ENCODE peak calls at places on chromosomes 11 and 22, in six cellular contexts. Q, M, X, G, D and I are unnamed samples.

GRCh38 chr11:72641900-72642814 is 32.1 kb downstream of the PDE2A start:
- DNase-seq in Q (no peak), M (peak; percentile 40), X (no peak), G (peak; percentile 71), D (no peak), I (no peak)

GRCh38 chr11:69636512-69636866 is 4.5 kb upstream of the CCND1 start:
- DNase-seq in Q (peak; percentile 92), M (peak; percentile 74), X (no peak), G (peak; percentile 86), D (peak; percentile 85), I (no peak)

GRCh38 chr11:9748361-9748970 is 84.6 kb downstream of the SWAP70 start:
- DNase-seq in Q (peak; percentile 89), M (peak; percentile 43), X (peak; percentile 54), G (peak; percentile 75), D (no peak), I (no peak)

GRCh38 chr11:70032470-70032795 is 45.7 kb upstream of the ANO1 start:
- DNase-seq in Q (no peak), M (no peak), X (no peak), G (no peak), D (no peak), I (no peak)

GRCh38 chr11:111422494-111423249 is 43.6 kb upstream of the POU2AF1 start:
- DNase-seq in Q (peak; percentile 6), M (peak; percentile 78), X (no peak), G (peak; percentile 83), D (no peak), I (no peak)

GRCh38 chr11:72075109-72075508 is 5.2 kb downstream of the NUMA1 start:
- DNase-seq in Q (no peak), M (no peak), X (no peak), G (no peak), D (no peak), I (no peak)

GRCh38 chr22:23534851-23535717 is 45.0 kb downstream of the IGLL1 start:
- DNase-seq in Q (no peak), M (no peak), X (no peak), G (peak; percentile 60), D (peak; percentile 59), I (no peak)

GRCh38 chr11:36899796-36900195 is 301.8 kb upstream of the RAG2 start:
- DNase-seq in Q (no peak), M (no peak), X (no peak), G (no peak), D (no peak), I (no peak)

GRCh38 chr11:76642341-76642740 is 28.2 kb downstream of the LRRC32 start:
- DNase-seq in Q (no peak), M (no peak), X (no peak), G (no peak), D (no peak), I (peak; percentile 67)

GRCh38 chr11:64268028-64268686 is 16.3 kb downstream of the BAD start:
- DNase-seq in Q (peak; percentile 23), M (no peak), X (no peak), G (no peak), D (no peak), I (no peak)

GRCh38 chr11:64267207-64267945 is 16.0 kb downstream of the PLCB3 start:
- DNase-seq in Q (peak; percentile 25), M (no peak), X (no peak), G (no peak), D (no peak), I (no peak)

GRCh38 chr11:64271339-64272132 is 12.9 kb downstream of the BAD start:
- DNase-seq in Q (peak; percentile 95), M (peak; percentile 84), X (peak; percentile 98), G (peak; percentile 93), D (peak; percentile 97), I (peak; percentile 94)

GRCh38 chr11:64268687-64269379 is 15.6 kb downstream of the BAD start:
- DNase-seq in Q (peak; percentile 83), M (no peak), X (peak; percentile 72), G (peak; percentile 88), D (peak; percentile 89), I (no peak)

GRCh38 chr11:64269380-64270234 is 14.9 kb downstream of the BAD start:
- DNase-seq in Q (peak; percentile 100), M (peak; percentile 94), X (peak; percentile 99), G (peak; percentile 98), D (peak; percentile 99), I (peak; percentile 99)
- TF ChIP-seq CTCF in Q (no peak), M (no peak), X (no peak), G (peak; percentile 11), D (no peak), I (peak; percentile 36)

GRCh38 chr11:59680287-59681154 is 11.7 kb upstream of the PATL1 start:
- DNase-seq in Q (peak; percentile 90), M (peak; percentile 69), X (no peak), G (peak; percentile 78), D (no peak), I (no peak)
- TF ChIP-seq CTCF in Q (peak; percentile 99), M (peak; percentile 29), X (peak; percentile 84), G (peak; percentile 72), D (peak; percentile 21), I (peak; percentile 83)

GRCh38 chr11:93952082-93952780 is 68.9 kb upstream of the HEPHL1 start:
- DNase-seq in Q (no peak), M (no peak), X (no peak), G (no peak), D (no peak), I (peak; percentile 48)
- TF ChIP-seq CTCF in Q (no peak), M (no peak), X (no peak), G (no peak), D (no peak), I (no peak)

DNA sequence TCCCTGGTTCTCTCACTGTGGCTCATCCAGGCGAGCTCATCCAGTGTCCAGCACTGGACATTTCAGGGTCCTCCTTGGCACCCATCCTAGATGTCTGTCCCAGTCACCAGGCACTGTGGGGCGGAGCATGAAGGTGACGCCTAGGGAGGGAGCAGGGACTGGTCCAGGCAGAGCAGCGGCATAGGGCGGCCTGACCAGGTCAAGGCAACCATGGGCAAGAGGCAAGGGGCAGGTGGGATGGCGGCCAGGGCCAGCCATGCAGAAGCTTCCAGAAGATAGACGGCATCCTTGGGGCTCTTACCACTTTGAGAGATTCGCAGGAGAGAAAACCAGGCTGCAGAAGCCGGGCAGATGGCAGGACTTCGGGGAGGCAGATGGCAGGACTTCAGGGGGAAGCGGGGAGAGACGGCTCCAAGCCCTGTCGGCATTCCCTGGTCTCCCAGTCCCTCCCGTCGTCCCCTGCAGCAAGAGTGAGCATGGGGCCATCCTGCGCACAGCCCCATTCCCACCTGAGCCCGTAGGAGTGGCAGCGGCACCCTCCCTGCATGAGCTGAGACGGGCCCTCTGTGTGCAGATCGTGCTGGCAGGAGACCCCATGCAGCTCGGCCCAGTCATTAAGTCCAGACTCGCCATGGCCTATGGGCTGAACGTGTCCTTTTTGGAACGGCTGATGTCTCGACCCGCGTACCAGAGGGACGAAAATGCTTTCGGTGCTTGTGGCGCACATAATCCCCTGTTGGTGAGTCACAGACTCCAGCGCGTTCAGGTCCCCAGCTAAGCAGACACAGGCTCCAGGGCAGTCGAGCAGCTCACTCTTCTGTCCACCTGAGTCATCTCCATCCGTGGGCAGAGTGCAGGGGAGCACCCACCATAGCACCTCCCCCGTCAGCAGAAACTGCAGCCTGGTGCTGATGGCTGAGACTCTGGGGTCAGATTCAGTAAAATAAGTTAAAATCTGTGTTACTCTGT is 20.1 kb upstream of the PANX2 start:
- DNase-seq in Q (no peak), M (no peak), X (no peak), G (no peak), D (peak; percentile 46), I (no peak)
- TF ChIP-seq CTCF in Q (no peak), M (no peak), X (no peak), G (no peak), D (no peak), I (no peak)